ENCODE peak calls at places on chromosomes 1 and 21, in nine cellular contexts. T is A549, G is heart left ventricle, V is astrocyte of the spinal cord, P is fibroblast of lung, M is WERI-Rb-1, X is progenitor cell of endocrine pancreas, J is RWPE1, A is upper lobe of right lung. H is an unnamed sample.

GRCh38 chr1:230572121-230573083 is 69.9 kb upstream of the COG2 start:
- DNase-seq in T (no peak), G (no peak), V (no peak), P (no peak), M (no peak), X (no peak), J (no peak), A (no peak), H (no peak)

GRCh38 chr1:221416723-221417122 is 325.2 kb downstream of the DUSP10 start:
- DNase-seq in T (no peak), G (no peak), V (no peak), P (no peak), M (no peak), X (no peak), J (no peak), A (no peak), H (no peak)

GRCh38 chr1:173392895-173393654 is 84.1 kb upstream of the PRDX6 start:
- DNase-seq in T (peak), G (no peak), V (peak), P (peak), M (no peak), X (no peak), J (peak), A (no peak), H (no peak)

GRCh38 chr1:19582318-19582717 is 61.8 kb upstream of the NBL1 start:
- DNase-seq in T (peak), G (no peak), V (no peak), P (no peak), M (peak), X (peak), J (peak), A (peak), H (no peak)

GRCh38 chr1:969260-969855 is 3.1 kb downstream of the PLEKHN1 start:
- DNase-seq in T (no peak), G (no peak), V (no peak), P (no peak), M (no peak), X (no peak), J (no peak), A (no peak), H (no peak)

GRCh38 chr1:10694274-10694632 is 102.2 kb downstream of the CASZ1 start:
- DNase-seq in T (peak), G (peak), V (no peak), P (peak), M (no peak), X (no peak), J (peak), A (no peak), H (no peak)

GRCh38 chr21:32929633-32930038 is 96.1 kb upstream of the OLIG2 start:
- DNase-seq in T (no peak), G (no peak), V (no peak), P (no peak), M (no peak), X (no peak), J (no peak), A (no peak), H (no peak)

GRCh38 chr1:243496173-243496553 is 240.3 kb downstream of the SDCCAG8 start:
- DNase-seq in T (no peak), G (peak), V (no peak), P (no peak), M (peak), X (no peak), J (no peak), A (peak), H (no peak)

GRCh38 chr1:164602480-164603093 is 43.6 kb downstream of the PBX1 start:
- DNase-seq in T (no peak), G (peak), V (peak), P (peak), M (no peak), X (no peak), J (no peak), A (peak), H (no peak)

GRCh38 chr1:23369335-23370013 is at the start of gene ZNF436:
- DNase-seq in T (no peak), G (peak), V (peak), P (peak), M (peak), X (no peak), J (no peak), A (peak), H (no peak)

GRCh38 chr1:183945432-183946308 is 91.9 kb downstream of the COLGALT2 start:
- DNase-seq in T (no peak), G (no peak), V (no peak), P (no peak), M (no peak), X (no peak), J (no peak), A (no peak), H (no peak)

GRCh38 chr1:225735252-225736149 is 42.1 kb upstream of the SRP9 start:
- DNase-seq in T (peak), G (peak), V (peak), P (peak), M (peak), X (no peak), J (peak), A (peak), H (no peak)

GRCh38 chr1:78840447-78841251 is 165.9 kb downstream of the ADGRL4 start:
- DNase-seq in T (no peak), G (peak), V (peak), P (peak), M (peak), X (no peak), J (peak), A (no peak), H (no peak)

GRCh38 chr1:203039609-203040517 is 13.6 kb downstream of the PPFIA4 start:
- DNase-seq in T (no peak), G (no peak), V (no peak), P (no peak), M (peak), X (no peak), J (no peak), A (no peak), H (no peak)

GRCh38 chr1:204574016-204574855 is 58.0 kb downstream of the MDM4 start:
- DNase-seq in T (no peak), G (no peak), V (no peak), P (no peak), M (no peak), X (no peak), J (no peak), A (no peak), H (no peak)

GRCh38 chr1:110208916-110209650 is 1.0 kb upstream of the KCNC4 start:
- DNase-seq in T (no peak), G (no peak), V (no peak), P (no peak), M (no peak), X (no peak), J (no peak), A (no peak), H (no peak)

GRCh38 chr1:23400324-23401110 is 24.0 kb downstream of the TCEA3 start:
- DNase-seq in T (no peak), G (no peak), V (no peak), P (no peak), M (no peak), X (no peak), J (no peak), A (no peak), H (no peak)

GRCh38 chr21:27756191-27756590 is 789.3 kb upstream of the ADAMTS5 start:
- DNase-seq in T (no peak), G (no peak), V (no peak), P (no peak), M (no peak), X (no peak), J (no peak), A (no peak), H (no peak)

GRCh38 chr21:27759091-27759659 is 792.3 kb upstream of the ADAMTS5 start:
- DNase-seq in T (no peak), G (peak), V (no peak), P (no peak), M (peak), X (no peak), J (no peak), A (peak), H (no peak)

GRCh38 chr21:27764056-27764455 is 797.2 kb upstream of the ADAMTS5 start:
- DNase-seq in T (no peak), G (no peak), V (no peak), P (no peak), M (no peak), X (no peak), J (no peak), A (no peak), H (no peak)

GRCh38 chr21:27761623-27762022 is 794.7 kb upstream of the ADAMTS5 start:
- DNase-seq in T (no peak), G (no peak), V (no peak), P (no peak), M (no peak), X (no peak), J (no peak), A (no peak), H (no peak)

DNA sequence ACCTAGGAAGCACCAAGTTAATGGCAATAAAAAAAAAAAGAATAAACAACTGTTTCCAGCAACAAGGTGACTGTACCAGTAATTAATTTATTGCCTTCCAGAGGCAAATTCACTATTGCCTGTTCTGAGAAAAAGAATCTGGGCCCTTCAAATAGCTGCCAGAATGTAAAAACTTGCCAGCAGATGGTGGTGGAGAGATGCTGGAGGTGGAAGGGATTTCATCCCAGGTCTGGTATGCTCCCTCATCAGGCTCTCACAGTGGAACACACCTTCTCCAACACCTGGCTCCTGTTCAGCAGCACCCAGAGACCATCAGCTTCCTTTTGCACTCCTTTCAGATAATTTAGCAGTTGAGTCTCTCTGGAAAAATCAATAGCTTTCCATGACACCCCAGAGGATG is 792.9 kb upstream of the ADAMTS5 start:
- DNase-seq in T (no peak), G (no peak), V (no peak), P (no peak), M (no peak), X (no peak), J (no peak), A (no peak), H (no peak)
- TF ChIP-seq CTCF in T (no peak), G (no peak), V (no peak), P (peak), M (no peak), X (no peak), J (no peak), A (peak), H (no peak)

GRCh38 chr1:169809370-169810095 is 14.8 kb upstream of the METTL18 start:
- DNase-seq in T (peak), G (no peak), V (peak), P (peak), M (no peak), X (no peak), J (peak), A (no peak), H (no peak)
- TF ChIP-seq CTCF in T (peak), G (peak), V (no peak), P (peak), M (no peak), X (peak), J (peak), A (peak), H (peak)

GRCh38 chr1:194469282-194469681 is 1282.9 kb upstream of the B3GALT2 start:
- DNase-seq in T (no peak), G (no peak), V (no peak), P (no peak), M (no peak), X (no peak), J (no peak), A (no peak), H (no peak)

DNA sequence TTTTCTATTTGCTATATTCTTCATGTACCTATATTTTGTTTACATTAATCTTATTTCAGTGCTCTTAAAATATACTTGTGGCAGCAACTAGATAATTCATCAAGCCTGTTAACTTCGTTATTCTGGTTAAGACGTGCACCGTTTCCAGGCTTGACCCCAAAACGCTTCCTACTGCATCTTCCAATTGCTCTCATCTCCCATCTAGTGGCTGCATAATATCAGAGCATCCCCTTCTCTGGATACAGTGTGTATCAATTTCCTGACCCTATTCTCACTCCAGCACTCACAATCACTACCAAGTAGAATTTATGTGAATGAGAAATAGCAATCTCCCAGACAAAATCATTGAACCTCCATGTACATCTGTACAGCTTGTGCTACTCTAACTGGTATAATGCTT is 1280.3 kb upstream of the B3GALT2 start:
- DNase-seq in T (no peak), G (no peak), V (no peak), P (peak), M (peak), X (no peak), J (peak), A (no peak), H (no peak)
- TF ChIP-seq CTCF in T (no peak), G (peak), V (peak), P (peak), M (peak), X (peak), J (no peak), A (no peak), H (peak)

GRCh38 chr1:98661544-98662353 is at the start of gene SNX7:
- DNase-seq in T (peak), G (peak), V (peak), P (peak), M (peak), X (peak), J (peak), A (peak), H (peak)
- TF ChIP-seq CTCF in T (peak), G (no peak), V (peak), P (no peak), M (peak), X (peak), J (peak), A (peak), H (peak)

DNA sequence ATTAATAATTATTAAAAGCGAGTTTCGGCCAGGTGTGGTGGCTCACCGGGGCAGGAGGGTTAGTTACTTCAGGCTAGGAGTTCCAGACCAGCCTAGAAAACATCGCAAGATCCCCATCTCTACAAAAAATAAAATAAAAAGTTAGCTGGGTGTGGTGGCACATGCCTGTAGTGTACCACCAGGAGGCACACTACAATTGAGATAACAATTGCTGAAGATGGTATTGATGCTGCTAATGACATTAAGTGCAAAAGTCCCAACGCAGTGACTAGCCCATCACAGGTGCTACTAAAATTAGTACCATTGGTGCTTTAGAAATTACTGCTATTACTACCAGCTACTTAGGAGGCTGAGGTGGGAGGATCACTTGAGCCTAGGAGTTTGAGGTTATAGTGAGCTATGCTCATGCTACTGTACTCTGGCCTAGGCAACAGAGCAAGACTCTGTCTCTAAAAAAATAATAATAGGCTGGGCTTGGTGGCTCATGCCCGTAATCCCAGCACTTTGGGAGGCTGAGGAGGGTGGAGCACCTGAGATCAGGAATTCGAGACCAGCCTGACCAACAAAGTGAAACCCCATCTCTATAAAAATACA is 156.6 kb downstream of the GREM2 start:
- DNase-seq in T (no peak), G (no peak), V (no peak), P (no peak), M (no peak), X (no peak), J (no peak), A (no peak), H (no peak)
- TF ChIP-seq CTCF in T (peak), G (no peak), V (peak), P (peak), M (peak), X (peak), J (no peak), A (no peak), H (peak)

DNA sequence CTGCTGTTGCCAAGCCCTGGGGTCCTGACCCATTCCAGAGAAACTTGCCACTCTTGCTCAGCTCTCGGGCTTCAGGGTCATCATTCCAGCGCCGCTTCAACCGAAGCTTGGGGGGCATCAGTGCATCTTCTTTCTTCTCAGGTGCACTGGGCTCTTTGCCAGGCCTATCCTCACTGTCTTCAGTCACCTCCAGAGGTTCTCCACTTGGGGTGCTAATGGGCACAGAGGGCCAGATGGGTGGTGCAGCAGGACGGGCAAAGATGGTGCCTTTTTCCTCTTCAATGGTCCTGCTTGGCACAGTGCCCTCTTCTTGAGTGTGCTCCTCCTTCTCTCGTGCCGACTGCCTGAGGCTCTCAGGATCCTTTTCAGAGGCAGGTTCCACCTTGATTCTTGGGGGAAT is 13.3 kb downstream of the ETV3 start:
- DNase-seq in T (no peak), G (no peak), V (no peak), P (no peak), M (no peak), X (no peak), J (no peak), A (no peak), H (no peak)
- TF ChIP-seq CTCF in T (no peak), G (no peak), V (no peak), P (no peak), M (peak), X (no peak), J (no peak), A (no peak), H (no peak)

GRCh38 chr1:63442141-63442475 is 74.7 kb downstream of the ALG6 start:
- DNase-seq in T (no peak), G (no peak), V (no peak), P (no peak), M (no peak), X (no peak), J (no peak), A (no peak), H (no peak)
- TF ChIP-seq CTCF in T (no peak), G (no peak), V (no peak), P (no peak), M (no peak), X (no peak), J (no peak), A (no peak), H (no peak)